ENCODE peak calls at places on chromosomes 5 and 9, in ten cellular contexts. W is suprapubic skin, I is cardiac muscle cell, P is epithelial cell of esophagus, V is uterus, Q is OCI-LY7, X is tibial nerve, E is adrenal gland, H is astrocyte of the cerebellum, A is stomach. O is an unnamed sample.

GRCh38 chr5:555058-555623 is 30.9 kb upstream of the SLC9A3 start:
- DNase-seq in W (peak), I (no peak), P (no peak), V (no peak), Q (no peak), X (no peak), E (peak), H (no peak), A (peak), O (no peak)

GRCh38 chr5:172773481-172774469 is 2.8 kb upstream of the DUSP1 start:
- DNase-seq in W (no peak), I (peak), P (peak), V (peak), Q (no peak), X (no peak), E (peak), H (no peak), A (no peak), O (no peak)

GRCh38 chr9:71393011-71393410 is 271.6 kb upstream of the TRPM3 start:
- DNase-seq in W (no peak), I (no peak), P (no peak), V (no peak), Q (no peak), X (no peak), E (no peak), H (no peak), A (no peak), O (no peak)

GRCh38 chr9:107425110-107426025 is 64.2 kb downstream of the KLF4 start:
- DNase-seq in W (peak), I (peak), P (peak), V (peak), Q (peak), X (peak), E (peak), H (no peak), A (peak), O (no peak)

GRCh38 chr9:37302277-37302676 is 120.2 kb upstream of the GRHPR start:
- DNase-seq in W (no peak), I (no peak), P (no peak), V (no peak), Q (peak), X (no peak), E (no peak), H (no peak), A (no peak), O (peak)

GRCh38 chr9:136784997-136785361 is 6.2 kb upstream of the TMEM141 start:
- DNase-seq in W (no peak), I (no peak), P (no peak), V (no peak), Q (no peak), X (no peak), E (no peak), H (no peak), A (no peak), O (no peak)

GRCh38 chr9:90526386-90526785 is 116.2 kb downstream of the DIRAS2 start:
- DNase-seq in W (no peak), I (no peak), P (no peak), V (no peak), Q (no peak), X (no peak), E (no peak), H (no peak), A (no peak), O (no peak)

GRCh38 chr5:155943516-155944407 is 383.2 kb upstream of the SGCD start:
- DNase-seq in W (no peak), I (peak), P (peak), V (peak), Q (peak), X (peak), E (peak), H (peak), A (no peak), O (peak)

GRCh38 chr5:67998709-67999251 is 216.8 kb upstream of the PIK3R1 start:
- DNase-seq in W (peak), I (peak), P (peak), V (peak), Q (no peak), X (peak), E (peak), H (no peak), A (no peak), O (no peak)

GRCh38 chr9:5578698-5579085 is 50.2 kb upstream of the RIC1 start:
- DNase-seq in W (no peak), I (no peak), P (peak), V (no peak), Q (no peak), X (no peak), E (no peak), H (no peak), A (no peak), O (no peak)

GRCh38 chr5:60677831-60678664 is 21.9 kb downstream of the DEPDC1B start:
- DNase-seq in W (no peak), I (peak), P (peak), V (no peak), Q (peak), X (no peak), E (no peak), H (peak), A (peak), O (no peak)

GRCh38 chr5:114101153-114101552 is 260.7 kb upstream of the KCNN2 start:
- DNase-seq in W (no peak), I (peak), P (peak), V (no peak), Q (peak), X (no peak), E (peak), H (peak), A (no peak), O (no peak)

GRCh38 chr5:60687927-60688720 is 11.8 kb downstream of the DEPDC1B start:
- DNase-seq in W (no peak), I (peak), P (peak), V (no peak), Q (no peak), X (no peak), E (no peak), H (no peak), A (no peak), O (no peak)

GRCh38 chr9:71323357-71323756 is 201.9 kb upstream of the TRPM3 start:
- DNase-seq in W (no peak), I (no peak), P (no peak), V (no peak), Q (no peak), X (no peak), E (no peak), H (no peak), A (no peak), O (no peak)

GRCh38 chr9:134562146-134562753 is 79.4 kb upstream of the COL5A1 start:
- DNase-seq in W (peak), I (no peak), P (no peak), V (no peak), Q (no peak), X (no peak), E (no peak), H (no peak), A (no peak), O (no peak)

GRCh38 chr9:135219676-135220600 is 132.5 kb downstream of the OLFM1 start:
- DNase-seq in W (peak), I (no peak), P (no peak), V (no peak), Q (no peak), X (no peak), E (no peak), H (no peak), A (no peak), O (no peak)

GRCh38 chr9:134637696-134638502 is 3.7 kb upstream of the COL5A1 start:
- DNase-seq in W (peak), I (no peak), P (no peak), V (no peak), Q (no peak), X (no peak), E (peak), H (no peak), A (no peak), O (no peak)

GRCh38 chr5:82440041-82440440 is 161.9 kb upstream of the RPS23 start:
- DNase-seq in W (no peak), I (peak), P (no peak), V (no peak), Q (no peak), X (no peak), E (no peak), H (no peak), A (no peak), O (no peak)

GRCh38 chr9:77523891-77524290 is 124.2 kb downstream of the GNA14 start:
- DNase-seq in W (no peak), I (no peak), P (no peak), V (peak), Q (no peak), X (no peak), E (no peak), H (no peak), A (no peak), O (no peak)

GRCh38 chr9:88537743-88538055 is 2.7 kb downstream of the NXNL2 start:
- DNase-seq in W (peak), I (peak), P (peak), V (peak), Q (peak), X (peak), E (peak), H (peak), A (peak), O (no peak)

GRCh38 chr5:10894445-10895054 is 133.5 kb upstream of the DAP start:
- DNase-seq in W (no peak), I (no peak), P (no peak), V (no peak), Q (no peak), X (no peak), E (no peak), H (no peak), A (no peak), O (no peak)

GRCh38 chr5:146514575-146514974 is 1.4 kb downstream of the GPR151 start:
- DNase-seq in W (no peak), I (no peak), P (no peak), V (no peak), Q (no peak), X (no peak), E (no peak), H (no peak), A (no peak), O (no peak)

GRCh38 chr5:121408778-121409177 is 442.9 kb upstream of the FTMT start:
- DNase-seq in W (no peak), I (no peak), P (no peak), V (no peak), Q (no peak), X (no peak), E (no peak), H (no peak), A (no peak), O (no peak)

GRCh38 chr5:74206571-74207550 is 433.7 kb downstream of the ENC1 start:
- DNase-seq in W (no peak), I (peak), P (peak), V (peak), Q (no peak), X (peak), E (no peak), H (peak), A (peak), O (no peak)

GRCh38 chr5:122076669-122077450 is 1.2 kb downstream of the LOX start:
- DNase-seq in W (peak), I (peak), P (peak), V (peak), Q (no peak), X (peak), E (peak), H (peak), A (peak), O (no peak)

GRCh38 chr9:1276474-1276873 is 226.3 kb downstream of the DMRT2 start:
- DNase-seq in W (no peak), I (no peak), P (no peak), V (no peak), Q (no peak), X (no peak), E (no peak), H (no peak), A (no peak), O (no peak)

GRCh38 chr5:4511996-4512656 is 628.0 kb upstream of the ADAMTS16 start:
- DNase-seq in W (no peak), I (no peak), P (peak), V (no peak), Q (no peak), X (no peak), E (no peak), H (no peak), A (no peak), O (no peak)

GRCh38 chr5:15183520-15183919 is 311.9 kb upstream of the ANKH start:
- DNase-seq in W (no peak), I (peak), P (peak), V (no peak), Q (no peak), X (no peak), E (no peak), H (no peak), A (no peak), O (no peak)
- TF ChIP-seq CTCF in W (no peak), I (peak), P (peak), V (no peak), Q (no peak), X (peak), E (no peak), H (peak), A (no peak), O (no peak)

GRCh38 chr5:95712347-95712958 is 18.7 kb upstream of the RHOBTB3 start:
- DNase-seq in W (no peak), I (peak), P (peak), V (no peak), Q (no peak), X (no peak), E (no peak), H (peak), A (no peak), O (no peak)

GRCh38 chr5:95711501-95712346 is 19.4 kb upstream of the RHOBTB3 start:
- DNase-seq in W (no peak), I (no peak), P (no peak), V (no peak), Q (no peak), X (no peak), E (no peak), H (no peak), A (no peak), O (no peak)

GRCh38 chr5:95707055-95707454 is 24.1 kb upstream of the RHOBTB3 start:
- DNase-seq in W (no peak), I (no peak), P (no peak), V (no peak), Q (no peak), X (no peak), E (no peak), H (no peak), A (no peak), O (no peak)

GRCh38 chr5:95708876-95709275 is 22.3 kb upstream of the RHOBTB3 start:
- DNase-seq in W (no peak), I (no peak), P (no peak), V (no peak), Q (no peak), X (no peak), E (no peak), H (no peak), A (no peak), O (no peak)

DNA sequence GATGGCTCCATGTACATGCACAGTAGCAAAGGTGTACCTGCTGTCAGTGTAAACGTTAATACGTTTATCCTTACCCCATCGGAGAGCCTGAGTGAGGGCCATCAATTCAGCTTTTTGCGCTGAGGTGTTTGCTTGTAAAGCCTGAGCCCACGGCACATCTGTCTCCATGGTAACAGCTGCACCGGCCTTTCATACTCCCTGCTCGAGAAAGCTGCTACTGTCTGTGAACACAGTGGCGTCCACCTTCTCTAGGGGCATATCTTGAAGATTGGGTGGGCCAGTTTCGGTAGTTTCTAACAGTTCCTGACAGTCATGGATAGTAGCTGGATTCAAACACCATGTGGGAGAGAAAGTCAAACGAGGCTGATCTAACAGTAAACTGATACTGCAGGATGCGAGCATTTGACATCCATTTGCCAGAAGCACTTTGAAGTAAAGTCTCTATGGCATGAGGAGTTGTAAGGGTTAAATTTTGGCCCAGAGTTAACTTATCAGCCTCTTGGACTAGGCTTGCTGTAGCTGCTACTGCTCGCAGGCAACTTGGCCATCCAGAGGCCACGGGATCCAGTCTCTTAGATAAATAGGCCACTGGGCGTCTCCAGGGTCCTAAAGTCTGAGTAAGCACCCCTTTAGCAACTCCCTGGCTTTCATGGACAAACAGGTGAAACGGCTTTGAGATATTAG is 21.0 kb upstream of the RHOBTB3 start:
- DNase-seq in W (no peak), I (peak), P (no peak), V (peak), Q (no peak), X (peak), E (peak), H (no peak), A (peak), O (no peak)
- H3K4me3 ChIP-seq in W (no peak), I (peak), P (no peak), V (peak), Q (no peak), X (no peak), E (peak), H (no peak), A (no peak), O (no peak)

GRCh38 chr5:163269624-163270023 is 167.8 kb upstream of the CCNG1 start:
- DNase-seq in W (no peak), I (no peak), P (no peak), V (no peak), Q (peak), X (no peak), E (no peak), H (peak), A (no peak), O (no peak)
- TF ChIP-seq CTCF in W (no peak), I (no peak), P (no peak), V (no peak), Q (peak), X (no peak), E (no peak), H (peak), A (no peak), O (peak)

GRCh38 chr9:214488-215448 is at the start of gene DOCK8:
- DNase-seq in W (peak), I (peak), P (peak), V (no peak), Q (peak), X (peak), E (peak), H (no peak), A (peak), O (peak)
- H3K4me3 ChIP-seq in W (peak), I (peak), P (peak), V (peak), Q (peak), X (peak), E (peak), H (peak), A (peak), O (peak)

GRCh38 chr5:157649091-157649490 is 3.1 kb downstream of the SOX30 start:
- DNase-seq in W (no peak), I (no peak), P (no peak), V (no peak), Q (no peak), X (no peak), E (no peak), H (no peak), A (no peak), O (no peak)

GRCh38 chr5:157648275-157648990 is 3.8 kb downstream of the SOX30 start:
- DNase-seq in W (no peak), I (no peak), P (no peak), V (no peak), Q (no peak), X (no peak), E (no peak), H (peak), A (no peak), O (no peak)

GRCh38 chr5:157651011-157651611 is 1.1 kb downstream of the SOX30 start:
- DNase-seq in W (no peak), I (no peak), P (no peak), V (no peak), Q (no peak), X (no peak), E (no peak), H (no peak), A (no peak), O (no peak)

GRCh38 chr5:157652377-157652692 is at the start of gene SOX30:
- DNase-seq in W (no peak), I (no peak), P (no peak), V (no peak), Q (no peak), X (no peak), E (no peak), H (no peak), A (no peak), O (no peak)

DNA sequence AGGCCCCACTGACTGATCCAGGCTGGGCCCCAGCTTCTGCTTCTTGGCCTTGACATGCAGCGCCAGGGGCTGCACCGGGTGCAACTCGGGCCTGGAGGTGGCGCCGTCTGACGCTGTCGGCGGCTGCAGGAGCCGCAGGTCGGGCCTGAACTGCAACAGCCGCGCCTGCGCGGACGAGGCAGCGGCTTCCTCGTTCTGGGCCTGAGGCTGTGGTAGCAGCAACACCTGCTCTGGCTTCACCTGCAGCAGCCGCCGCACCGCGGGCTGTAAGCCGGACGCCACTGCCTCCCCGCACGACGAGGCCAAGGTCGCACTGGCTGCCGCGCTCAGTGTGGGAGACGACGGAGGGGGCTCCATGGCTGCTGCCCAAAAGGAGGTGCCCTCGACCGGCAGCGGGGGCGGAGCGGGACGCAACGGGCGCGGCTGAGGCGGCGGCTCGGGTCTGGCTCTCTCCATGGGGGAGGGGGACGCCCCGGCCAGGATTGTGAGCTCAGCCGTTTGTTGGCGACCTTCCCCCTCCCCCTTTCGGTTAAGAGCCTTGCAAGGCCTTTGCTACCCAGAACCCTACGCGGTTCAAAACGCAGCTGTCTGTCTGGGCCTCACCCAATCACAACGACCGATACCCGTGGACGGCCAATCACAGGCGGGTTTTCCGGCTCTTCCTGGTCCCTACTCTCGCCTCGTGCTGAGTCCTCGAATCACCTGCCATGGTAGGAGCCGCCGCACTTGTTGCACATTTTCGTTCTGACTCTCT is 438 bp downstream of the SOX30 start:
- DNase-seq in W (no peak), I (peak), P (peak), V (peak), Q (no peak), X (no peak), E (peak), H (no peak), A (peak), O (peak)
- TF ChIP-seq CTCF in W (no peak), I (peak), P (peak), V (no peak), Q (no peak), X (no peak), E (peak), H (no peak), A (peak), O (peak)

GRCh38 chr5:134365604-134366003 is 1.4 kb downstream of the CDKL3 start:
- DNase-seq in W (no peak), I (no peak), P (no peak), V (no peak), Q (no peak), X (no peak), E (no peak), H (no peak), A (no peak), O (no peak)
- H3K4me3 ChIP-seq in W (no peak), I (no peak), P (no peak), V (no peak), Q (no peak), X (no peak), E (no peak), H (no peak), A (no peak), O (no peak)

DNA sequence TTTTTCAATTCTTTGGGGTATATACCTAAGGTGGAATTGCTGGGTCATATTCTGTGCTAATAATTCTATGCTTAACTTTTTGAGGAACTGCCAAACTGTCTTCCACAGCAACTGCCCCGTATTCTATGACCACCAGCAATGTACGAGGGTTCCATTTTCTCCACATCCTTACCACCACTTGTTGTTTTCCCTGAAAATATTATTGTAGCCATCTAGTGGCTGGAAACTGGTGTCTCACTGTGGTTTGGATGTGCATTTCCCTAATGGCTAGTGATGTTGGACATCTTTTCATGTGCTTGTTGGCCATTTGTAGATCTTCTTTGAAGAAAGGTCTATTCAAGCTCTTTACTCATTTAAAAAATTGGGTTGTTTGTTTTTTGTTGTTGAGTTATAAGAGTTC is 30.7 kb downstream of the MSX2 start:
- DNase-seq in W (no peak), I (peak), P (no peak), V (no peak), Q (no peak), X (no peak), E (no peak), H (no peak), A (no peak), O (no peak)
- TF ChIP-seq CTCF in W (no peak), I (peak), P (peak), V (no peak), Q (no peak), X (no peak), E (no peak), H (peak), A (no peak), O (no peak)

GRCh38 chr5:43303242-43303641 is 10.0 kb downstream of the HMGCS1 start:
- DNase-seq in W (no peak), I (no peak), P (no peak), V (no peak), Q (no peak), X (no peak), E (no peak), H (no peak), A (no peak), O (no peak)
- H3K4me3 ChIP-seq in W (no peak), I (no peak), P (no peak), V (no peak), Q (no peak), X (no peak), E (no peak), H (no peak), A (no peak), O (no peak)

O was measured in GM12864.